ENCODE peak calls at places on chromosomes 13 and 19, in six cellular contexts. U is heart left ventricle, J is left ventricle myocardium inferior, P is transverse colon, T is left lung, Z is IMR-90. E is an unnamed sample.
A peak's percentile ranks its signal among the peaks of the same experiment; 100 is the strongest.

GRCh38 chr13:61192826-61193225 is 222.8 kb downstream of the PCDH20 start:
- DNase-seq in U (no peak), J (no peak), P (peak; percentile 39), T (no peak), Z (no peak), E (no peak)

GRCh38 chr19:32188921-32189320 is 156.5 kb upstream of the ZNF507 start:
- DNase-seq in U (no peak), J (no peak), P (no peak), T (no peak), Z (no peak), E (no peak)

GRCh38 chr13:113765241-113765910 is 6.3 kb downstream of the TMEM255B start:
- DNase-seq in U (no peak), J (no peak), P (no peak), T (no peak), Z (no peak), E (no peak)

GRCh38 chr19:3054972-3055740 is 7.1 kb downstream of the TLE5 start:
- DNase-seq in U (no peak), J (no peak), P (no peak), T (no peak), Z (peak; percentile 17), E (peak; percentile 84)

GRCh38 chr13:41488124-41488523 is 30.8 kb downstream of the RGCC start:
- DNase-seq in U (no peak), J (no peak), P (no peak), T (no peak), Z (no peak), E (no peak)

GRCh38 chr19:7168941-7169340 is 99.4 kb downstream of the ZNF557 start:
- DNase-seq in U (no peak), J (no peak), P (no peak), T (no peak), Z (peak; percentile 29), E (no peak)

GRCh38 chr13:51000576-51001260 is 91.1 kb downstream of the RNASEH2B start:
- DNase-seq in U (peak; percentile 44), J (peak; percentile 54), P (peak; percentile 23), T (no peak), Z (peak; percentile 42), E (no peak)

GRCh38 chr13:36332986-36333385 is 13.2 kb downstream of the SPART start:
- DNase-seq in U (no peak), J (no peak), P (no peak), T (no peak), Z (peak; percentile 59), E (no peak)

GRCh38 chr13:96090240-96091101 is 564 bp downstream of the HS6ST3 start:
- DNase-seq in U (no peak), J (peak; percentile 13), P (no peak), T (peak; percentile 61), Z (no peak), E (no peak)

GRCh38 chr19:35206379-35206778 is 22.2 kb downstream of the FAM187B start:
- DNase-seq in U (no peak), J (no peak), P (peak; percentile 46), T (no peak), Z (no peak), E (no peak)

GRCh38 chr19:35206855-35207254 is 21.7 kb downstream of the FAM187B start:
- DNase-seq in U (no peak), J (no peak), P (no peak), T (no peak), Z (no peak), E (no peak)

GRCh38 chr19:35207391-35207871 is 21.1 kb downstream of the FAM187B start:
- DNase-seq in U (no peak), J (no peak), P (no peak), T (no peak), Z (no peak), E (no peak)

GRCh38 chr19:35204799-35205732 is 23.5 kb downstream of the FAM187B start:
- DNase-seq in U (peak; percentile 41), J (no peak), P (peak; percentile 58), T (no peak), Z (no peak), E (no peak)

GRCh38 chr19:35205733-35206323 is 22.7 kb downstream of the FAM187B start:
- DNase-seq in U (no peak), J (no peak), P (no peak), T (no peak), Z (no peak), E (no peak)
- H3K4me1 ChIP-seq in U (no peaks in the 10 kb centered on the region), J (no peaks in the 10 kb centered on the region), P (no peaks in the 10 kb centered on the region), T (no peaks in the 10 kb centered on the region), Z (no peaks in the 10 kb centered on the region), E (no peaks in the 10 kb centered on the region)

DNA sequence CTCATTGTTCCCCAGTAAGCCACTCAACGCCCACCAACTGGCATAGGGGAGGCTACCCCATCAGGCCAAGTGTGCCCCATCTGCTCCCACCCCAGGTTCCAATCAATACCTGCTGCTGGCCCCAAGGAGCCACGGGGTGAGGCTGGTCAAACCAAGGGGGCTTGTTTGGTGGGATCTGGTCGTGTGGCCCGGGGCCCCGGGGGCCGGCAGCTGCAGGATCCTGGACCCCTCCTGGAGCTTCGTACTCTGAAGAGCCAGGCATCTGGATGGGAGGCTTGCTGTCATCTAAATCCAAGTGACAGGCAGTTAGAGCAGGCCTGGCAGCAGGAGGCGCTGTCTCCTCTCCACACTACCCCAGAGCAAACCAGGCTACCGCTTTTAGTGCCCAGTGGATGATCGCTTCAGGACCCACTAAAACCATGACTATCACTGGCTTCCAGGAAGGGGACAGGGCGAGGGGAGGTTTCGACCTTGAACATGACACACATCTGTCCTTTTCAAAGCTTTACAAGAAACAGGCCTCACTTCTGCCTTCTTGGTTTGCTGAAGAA is 14.2 kb downstream of the CHERP start:
- DNase-seq in U (no peak), J (no peak), P (no peak), T (no peak), Z (no peak), E (no peak)
- TF ChIP-seq CTCF in U (no peak), J (peak; percentile 26), P (no peak), T (no peak), Z (peak; percentile 25), E (peak; percentile 31)

GRCh38 chr19:15378529-15379082 is 981 bp downstream of the AKAP8 start:
- DNase-seq in U (no peak), J (peak; percentile 45), P (peak; percentile 64), T (peak; percentile 85), Z (peak; percentile 41), E (no peak)
- H3K4me1 ChIP-seq in U (peaks cover 22% of the 10 kb centered on the region), J (peaks cover 73% of the 10 kb centered on the region), P (peaks cover 26% of the 10 kb centered on the region), T (peaks cover 3% of the 10 kb centered on the region), Z (peaks cover 12% of the 10 kb centered on the region), E (peaks cover 7% of the 10 kb centered on the region)

GRCh38 chr19:43619262-43620060 is at the start of gene ZNF428:
- DNase-seq in U (peak; percentile 93), J (peak; percentile 87), P (peak; percentile 87), T (peak; percentile 96), Z (peak; percentile 88), E (peak; percentile 79)
- TF ChIP-seq CTCF in U (no peak), J (no peak), P (no peak), T (no peak), Z (no peak), E (no peak)

GRCh38 chr19:38691938-38692457 is 44.5 kb downstream of the ACTN4 start:
- DNase-seq in U (peak; percentile 74), J (no peak), P (peak; percentile 64), T (no peak), Z (peak; percentile 92), E (peak; percentile 85)
- H3K4me1 ChIP-seq in U (peaks cover 26% of the 10 kb centered on the region), J (peaks cover 100% of the 10 kb centered on the region), P (peaks cover 71% of the 10 kb centered on the region), T (peaks cover 25% of the 10 kb centered on the region), Z (peaks cover 20% of the 10 kb centered on the region), E (peaks cover 81% of the 10 kb centered on the region)

DNA sequence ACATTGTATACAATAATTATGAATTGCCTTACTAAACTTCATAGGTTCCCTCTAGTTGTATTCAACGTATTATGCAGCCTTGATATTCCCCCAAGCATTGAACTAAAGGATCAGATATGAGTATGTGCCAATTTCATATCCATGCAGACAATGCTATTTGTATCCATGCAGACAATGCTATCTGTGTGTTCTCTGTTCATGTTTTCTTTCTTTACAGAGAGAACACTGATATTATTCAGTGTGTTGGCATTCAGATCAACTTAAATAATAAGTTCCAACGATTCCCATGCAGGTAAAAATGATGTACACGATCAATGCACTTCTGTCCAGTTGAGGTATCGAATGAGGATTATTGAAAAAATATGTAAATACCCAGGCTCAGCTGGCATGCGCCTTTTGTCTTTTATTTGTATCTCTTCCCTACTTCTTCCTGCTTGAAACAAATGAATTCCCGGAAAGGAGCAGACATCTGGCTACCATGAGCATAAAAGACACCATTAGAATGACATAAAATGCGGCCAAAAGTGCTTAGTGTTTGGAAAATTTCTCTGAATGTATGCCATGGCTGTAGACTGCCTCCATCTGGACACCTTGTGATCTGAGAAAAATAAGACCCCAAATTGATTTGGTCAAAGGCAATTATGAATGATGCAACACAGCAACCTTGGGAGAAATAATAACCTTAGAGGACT is 731.5 kb downstream of the SLITRK1 start:
- DNase-seq in U (no peak), J (no peak), P (no peak), T (no peak), Z (no peak), E (no peak)
- TF ChIP-seq CTCF in U (no peak), J (no peak), P (no peak), T (no peak), Z (no peak), E (no peak)

GRCh38 chr19:6115992-6116391 is 5.7 kb upstream of the RFX2 start:
- DNase-seq in U (no peak), J (no peak), P (no peak), T (no peak), Z (no peak), E (no peak)
- H3K4me1 ChIP-seq in U (no peaks in the 10 kb centered on the region), J (peaks cover 5% of the 10 kb centered on the region), P (no peaks in the 10 kb centered on the region), T (no peaks in the 10 kb centered on the region), Z (no peaks in the 10 kb centered on the region), E (peaks cover 5% of the 10 kb centered on the region)

DNA sequence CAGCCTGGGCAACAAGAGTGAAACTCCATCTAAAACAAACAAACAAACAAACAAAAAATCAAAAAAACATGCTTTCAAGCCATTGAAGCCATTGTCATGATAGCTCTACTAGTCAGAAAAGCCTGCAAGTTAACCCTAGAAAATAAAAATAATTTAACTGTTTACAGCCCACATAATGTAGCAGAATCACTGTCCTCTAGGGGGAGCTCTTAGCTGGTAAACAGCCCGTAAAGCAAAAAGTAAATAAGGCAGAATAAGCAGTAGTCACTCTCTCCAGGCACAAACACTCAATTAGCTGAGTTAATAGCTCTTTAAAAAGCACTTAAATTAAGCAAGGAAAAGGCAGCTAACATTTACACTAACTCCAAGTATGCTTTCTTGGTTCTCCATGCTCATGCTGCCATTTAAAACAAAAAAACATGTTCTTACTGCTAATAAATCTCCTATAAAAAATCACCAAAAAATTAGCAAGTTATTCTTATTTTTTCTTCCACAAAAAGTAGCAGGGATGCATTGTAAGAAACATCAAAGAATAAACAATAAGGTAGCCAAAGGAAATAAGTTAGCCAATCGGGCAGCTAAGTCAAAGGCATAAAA is 11.3 kb downstream of the LILRB4 start:
- DNase-seq in U (no peak), J (no peak), P (no peak), T (no peak), Z (no peak), E (no peak)
- TF ChIP-seq CTCF in U (peak; percentile 38), J (peak; percentile 67), P (no peak), T (peak; percentile 50), Z (peak; percentile 29), E (peak; percentile 86)

GRCh38 chr19:42123765-42124164 is 8.5 kb downstream of the POU2F2 start:
- DNase-seq in U (no peak), J (no peak), P (no peak), T (no peak), Z (no peak), E (no peak)
- H3K4me1 ChIP-seq in U (no peaks in the 10 kb centered on the region), J (no peaks in the 10 kb centered on the region), P (no peaks in the 10 kb centered on the region), T (no peaks in the 10 kb centered on the region), Z (peaks cover 15% of the 10 kb centered on the region), E (peaks cover 17% of the 10 kb centered on the region)

GRCh38 chr13:45479661-45480060 is 14.9 kb downstream of the COG3 start:
- DNase-seq in U (no peak), J (no peak), P (no peak), T (no peak), Z (no peak), E (no peak)
- TF ChIP-seq CTCF in U (no peak), J (no peak), P (no peak), T (no peak), Z (no peak), E (no peak)

E was measured in RWPE2.